ENCODE peak calls at places on chromosomes 3 and 15, in eight cellular contexts. Z is transverse colon, A is HuH-7.5, V is foreskin fibroblast, L is anterior cingulate cortex, U is BJ, K is ELR, D is immature natural killer cell. B is an unnamed sample.

GRCh38 chr3:99637381-99638111 is 848 bp upstream of the COL8A1 start:
- DNase-seq in Z (no peak), A (no peak), V (peak; percentile 83), L (no peak), U (peak; percentile 50), K (peak; percentile 91), D (no peak), B (peak; percentile 72)

GRCh38 chr3:156551746-156552145 is 3.2 kb downstream of the SSR3 start:
- DNase-seq in Z (no peak), A (no peak), V (peak; percentile 89), L (no peak), U (peak; percentile 65), K (peak; percentile 97), D (no peak), B (no peak)

GRCh38 chr3:150763841-150764483 is 993 bp upstream of the SIAH2 start:
- DNase-seq in Z (peak; percentile 81), A (peak; percentile 63), V (peak; percentile 90), L (peak; percentile 73), U (no peak), K (peak; percentile 68), D (no peak), B (peak; percentile 85)

GRCh38 chr3:72331076-72331475 is 517.2 kb downstream of the SHQ1 start:
- DNase-seq in Z (no peak), A (no peak), V (no peak), L (no peak), U (no peak), K (no peak), D (no peak), B (no peak)

GRCh38 chr3:29379097-29379496 is 98.2 kb downstream of the RBMS3 start:
- DNase-seq in Z (no peak), A (no peak), V (no peak), L (no peak), U (no peak), K (no peak), D (no peak), B (no peak)

GRCh38 chr15:70268698-70269251 is 171.1 kb upstream of the TLE3 start:
- DNase-seq in Z (no peak), A (no peak), V (no peak), L (no peak), U (no peak), K (no peak), D (no peak), B (no peak)

GRCh38 chr3:32440481-32441350 is 49.1 kb downstream of the CMTM7 start:
- DNase-seq in Z (no peak), A (no peak), V (peak; percentile 50), L (no peak), U (no peak), K (no peak), D (no peak), B (no peak)

GRCh38 chr3:44932986-44933944 is 42.7 kb downstream of the ZDHHC3 start:
- DNase-seq in Z (no peak), A (no peak), V (no peak), L (no peak), U (no peak), K (no peak), D (no peak), B (no peak)

GRCh38 chr3:133894334-133895207 is 1.1 kb downstream of the RAB6B start:
- DNase-seq in Z (no peak), A (no peak), V (no peak), L (no peak), U (no peak), K (no peak), D (no peak), B (peak; percentile 67)

GRCh38 chr3:10602769-10603768 is 97.7 kb upstream of the ATP2B2 start:
- DNase-seq in Z (no peak), A (no peak), V (no peak), L (no peak), U (no peak), K (no peak), D (no peak), B (no peak)

GRCh38 chr3:29972594-29972993 is 633.8 kb upstream of the TGFBR2 start:
- DNase-seq in Z (no peak), A (no peak), V (peak; percentile 37), L (no peak), U (peak; percentile 66), K (no peak), D (no peak), B (no peak)

GRCh38 chr3:116034071-116034470 is 410.8 kb downstream of the GAP43 start:
- DNase-seq in Z (no peak), A (no peak), V (no peak), L (no peak), U (no peak), K (no peak), D (no peak), B (no peak)

GRCh38 chr3:131591394-131591990 is 88.7 kb upstream of the MRPL3 start:
- DNase-seq in Z (no peak), A (no peak), V (peak; percentile 91), L (no peak), U (no peak), K (peak; percentile 58), D (no peak), B (peak; percentile 53)

GRCh38 chr3:127013758-127014535 is 31.0 kb downstream of the PLXNA1 start:
- DNase-seq in Z (no peak), A (no peak), V (no peak), L (no peak), U (no peak), K (no peak), D (no peak), B (no peak)

GRCh38 chr3:181487236-181487978 is 224.3 kb upstream of the SOX2 start:
- DNase-seq in Z (no peak), A (no peak), V (no peak), L (no peak), U (no peak), K (no peak), D (no peak), B (no peak)

GRCh38 chr3:182092662-182093262 is 381.0 kb downstream of the SOX2 start:
- DNase-seq in Z (no peak), A (no peak), V (no peak), L (peak; percentile 11), U (no peak), K (no peak), D (no peak), B (peak; percentile 57)

GRCh38 chr15:66145242-66146182 is 108.0 kb downstream of the MEGF11 start:
- DNase-seq in Z (no peak), A (no peak), V (no peak), L (no peak), U (no peak), K (no peak), D (no peak), B (no peak)